ENCODE peak calls at places on chromosomes 7 and 10, in eight cellular contexts. One of them, this sample, is unnamed.

GRCh38 chr7:7829667-7830066 is 111.3 kb upstream of the RPA3 start:
- DNase-seq in fibroblast of lung: no peak
- DNase-seq in stimulated activated CD4-positive, alpha-beta T cell treated with anti-CD3 and anti-CD28 coated beads, Interleukin-1b, Interleukin-23, amount 100 ng/mL, for 48 hours: no peak
- DNase-seq in nucleus accumbens: no peak
- DNase-seq in SHP77 treated with DMSO at 0.1 percent for 48 hours: no peak
- DNase-seq in GM12891: no peak
- DNase-seq in neuronal stem cell: no peak
- DNase-seq in MCF 10A: peak; percentile 24
- DNase-seq in this sample: no peak

GRCh38 chr7:106870983-106871410 is 5.9 kb downstream of the PIK3CG start:
- DNase-seq in fibroblast of lung: peak; percentile 5
- DNase-seq in stimulated activated CD4-positive, alpha-beta T cell treated with anti-CD3 and anti-CD28 coated beads, Interleukin-1b, Interleukin-23, amount 100 ng/mL, for 48 hours: no peak
- DNase-seq in nucleus accumbens: no peak
- DNase-seq in SHP77 treated with DMSO at 0.1 percent for 48 hours: no peak
- DNase-seq in GM12891: peak; percentile 34
- DNase-seq in neuronal stem cell: no peak
- DNase-seq in MCF 10A: no peak
- DNase-seq in this sample: no peak

GRCh38 chr7:66110861-66111260 is 3.8 kb upstream of the CRCP start:
- DNase-seq in fibroblast of lung: peak; percentile 76
- DNase-seq in stimulated activated CD4-positive, alpha-beta T cell treated with anti-CD3 and anti-CD28 coated beads, Interleukin-1b, Interleukin-23, amount 100 ng/mL, for 48 hours: no peak
- DNase-seq in nucleus accumbens: no peak
- DNase-seq in SHP77 treated with DMSO at 0.1 percent for 48 hours: no peak
- DNase-seq in GM12891: no peak
- DNase-seq in neuronal stem cell: no peak
- DNase-seq in MCF 10A: peak; percentile 89
- DNase-seq in this sample: no peak

GRCh38 chr7:90409667-90410066 is 6.4 kb downstream of the CLDN12 start:
- DNase-seq in fibroblast of lung: peak; percentile 15
- DNase-seq in stimulated activated CD4-positive, alpha-beta T cell treated with anti-CD3 and anti-CD28 coated beads, Interleukin-1b, Interleukin-23, amount 100 ng/mL, for 48 hours: no peak
- DNase-seq in nucleus accumbens: no peak
- DNase-seq in SHP77 treated with DMSO at 0.1 percent for 48 hours: no peak
- DNase-seq in GM12891: no peak
- DNase-seq in neuronal stem cell: no peak
- DNase-seq in MCF 10A: no peak
- DNase-seq in this sample: no peak

GRCh38 chr10:59872892-59873463 is 33.4 kb downstream of the CCDC6 start:
- DNase-seq in fibroblast of lung: peak; percentile 98
- DNase-seq in stimulated activated CD4-positive, alpha-beta T cell treated with anti-CD3 and anti-CD28 coated beads, Interleukin-1b, Interleukin-23, amount 100 ng/mL, for 48 hours: no peak
- DNase-seq in nucleus accumbens: no peak
- DNase-seq in SHP77 treated with DMSO at 0.1 percent for 48 hours: no peak
- DNase-seq in GM12891: no peak
- DNase-seq in neuronal stem cell: no peak
- DNase-seq in MCF 10A: peak; percentile 51
- DNase-seq in this sample: peak; percentile 64

GRCh38 chr7:95430864-95431263 is 4.0 kb downstream of the PON2 start:
- DNase-seq in fibroblast of lung: no peak
- DNase-seq in stimulated activated CD4-positive, alpha-beta T cell treated with anti-CD3 and anti-CD28 coated beads, Interleukin-1b, Interleukin-23, amount 100 ng/mL, for 48 hours: no peak
- DNase-seq in nucleus accumbens: no peak
- DNase-seq in SHP77 treated with DMSO at 0.1 percent for 48 hours: no peak
- DNase-seq in GM12891: no peak
- DNase-seq in neuronal stem cell: no peak
- DNase-seq in MCF 10A: peak; percentile 95
- DNase-seq in this sample: no peak

GRCh38 chr7:151798851-151799428 is 78.0 kb downstream of the PRKAG2 start:
- DNase-seq in fibroblast of lung: no peak
- DNase-seq in stimulated activated CD4-positive, alpha-beta T cell treated with anti-CD3 and anti-CD28 coated beads, Interleukin-1b, Interleukin-23, amount 100 ng/mL, for 48 hours: no peak
- DNase-seq in nucleus accumbens: no peak
- DNase-seq in SHP77 treated with DMSO at 0.1 percent for 48 hours: no peak
- DNase-seq in GM12891: no peak
- DNase-seq in neuronal stem cell: no peak
- DNase-seq in MCF 10A: peak; percentile 27
- DNase-seq in this sample: no peak

GRCh38 chr10:127158663-127159062 is 37.7 kb downstream of the INSYN2A start:
- DNase-seq in fibroblast of lung: no peak
- DNase-seq in stimulated activated CD4-positive, alpha-beta T cell treated with anti-CD3 and anti-CD28 coated beads, Interleukin-1b, Interleukin-23, amount 100 ng/mL, for 48 hours: no peak
- DNase-seq in nucleus accumbens: no peak
- DNase-seq in SHP77 treated with DMSO at 0.1 percent for 48 hours: no peak
- DNase-seq in GM12891: no peak
- DNase-seq in neuronal stem cell: no peak
- DNase-seq in MCF 10A: no peak
- DNase-seq in this sample: no peak

GRCh38 chr10:129364949-129365348 is 102.1 kb upstream of the MGMT start:
- DNase-seq in fibroblast of lung: no peak
- DNase-seq in stimulated activated CD4-positive, alpha-beta T cell treated with anti-CD3 and anti-CD28 coated beads, Interleukin-1b, Interleukin-23, amount 100 ng/mL, for 48 hours: no peak
- DNase-seq in nucleus accumbens: no peak
- DNase-seq in SHP77 treated with DMSO at 0.1 percent for 48 hours: no peak
- DNase-seq in GM12891: no peak
- DNase-seq in neuronal stem cell: no peak
- DNase-seq in MCF 10A: no peak
- DNase-seq in this sample: no peak

GRCh38 chr7:45387837-45388236 is 186.3 kb upstream of the ADCY1 start:
- DNase-seq in fibroblast of lung: no peak
- DNase-seq in stimulated activated CD4-positive, alpha-beta T cell treated with anti-CD3 and anti-CD28 coated beads, Interleukin-1b, Interleukin-23, amount 100 ng/mL, for 48 hours: no peak
- DNase-seq in nucleus accumbens: no peak
- DNase-seq in SHP77 treated with DMSO at 0.1 percent for 48 hours: no peak
- DNase-seq in GM12891: no peak
- DNase-seq in neuronal stem cell: no peak
- DNase-seq in MCF 10A: no peak
- DNase-seq in this sample: no peak

GRCh38 chr7:132760873-132761272 is 184.6 kb upstream of the PLXNA4 start:
- DNase-seq in fibroblast of lung: no peak
- DNase-seq in stimulated activated CD4-positive, alpha-beta T cell treated with anti-CD3 and anti-CD28 coated beads, Interleukin-1b, Interleukin-23, amount 100 ng/mL, for 48 hours: no peak
- DNase-seq in nucleus accumbens: no peak
- DNase-seq in SHP77 treated with DMSO at 0.1 percent for 48 hours: no peak
- DNase-seq in GM12891: no peak
- DNase-seq in neuronal stem cell: no peak
- DNase-seq in MCF 10A: no peak
- DNase-seq in this sample: no peak

GRCh38 chr7:34900891-34901493 is 136.3 kb downstream of the DPY19L1 start:
- DNase-seq in fibroblast of lung: no peak
- DNase-seq in stimulated activated CD4-positive, alpha-beta T cell treated with anti-CD3 and anti-CD28 coated beads, Interleukin-1b, Interleukin-23, amount 100 ng/mL, for 48 hours: no peak
- DNase-seq in nucleus accumbens: no peak
- DNase-seq in SHP77 treated with DMSO at 0.1 percent for 48 hours: no peak
- DNase-seq in GM12891: peak; percentile 14
- DNase-seq in neuronal stem cell: no peak
- DNase-seq in MCF 10A: peak; percentile 20
- DNase-seq in this sample: no peak

GRCh38 chr10:127980898-127981297 is 74.0 kb downstream of the PTPRE start:
- DNase-seq in fibroblast of lung: no peak
- DNase-seq in stimulated activated CD4-positive, alpha-beta T cell treated with anti-CD3 and anti-CD28 coated beads, Interleukin-1b, Interleukin-23, amount 100 ng/mL, for 48 hours: no peak
- DNase-seq in nucleus accumbens: no peak
- DNase-seq in SHP77 treated with DMSO at 0.1 percent for 48 hours: no peak
- DNase-seq in GM12891: no peak
- DNase-seq in neuronal stem cell: no peak
- DNase-seq in MCF 10A: no peak
- DNase-seq in this sample: no peak

GRCh38 chr7:99642099-99642498 is 25.4 kb downstream of the ZSCAN25 start:
- DNase-seq in fibroblast of lung: no peak
- DNase-seq in stimulated activated CD4-positive, alpha-beta T cell treated with anti-CD3 and anti-CD28 coated beads, Interleukin-1b, Interleukin-23, amount 100 ng/mL, for 48 hours: no peak
- DNase-seq in nucleus accumbens: no peak
- DNase-seq in SHP77 treated with DMSO at 0.1 percent for 48 hours: no peak
- DNase-seq in GM12891: no peak
- DNase-seq in neuronal stem cell: no peak
- DNase-seq in MCF 10A: no peak
- DNase-seq in this sample: no peak

GRCh38 chr7:156148995-156149394 is 336.7 kb upstream of the SHH start:
- DNase-seq in fibroblast of lung: no peak
- DNase-seq in stimulated activated CD4-positive, alpha-beta T cell treated with anti-CD3 and anti-CD28 coated beads, Interleukin-1b, Interleukin-23, amount 100 ng/mL, for 48 hours: no peak
- DNase-seq in nucleus accumbens: no peak
- DNase-seq in SHP77 treated with DMSO at 0.1 percent for 48 hours: no peak
- DNase-seq in GM12891: no peak
- DNase-seq in neuronal stem cell: no peak
- DNase-seq in MCF 10A: no peak
- DNase-seq in this sample: no peak

GRCh38 chr7:141460781-141461715 is 90.2 kb upstream of the AGK start:
- DNase-seq in fibroblast of lung: peak; percentile 2
- DNase-seq in stimulated activated CD4-positive, alpha-beta T cell treated with anti-CD3 and anti-CD28 coated beads, Interleukin-1b, Interleukin-23, amount 100 ng/mL, for 48 hours: no peak
- DNase-seq in nucleus accumbens: peak; percentile 49
- DNase-seq in SHP77 treated with DMSO at 0.1 percent for 48 hours: no peak
- DNase-seq in GM12891: no peak
- DNase-seq in neuronal stem cell: no peak
- DNase-seq in MCF 10A: peak; percentile 41
- DNase-seq in this sample: no peak

GRCh38 chr7:44490351-44491200 is at the start of gene NUDCD3:
- DNase-seq in fibroblast of lung: peak; percentile 88
- DNase-seq in stimulated activated CD4-positive, alpha-beta T cell treated with anti-CD3 and anti-CD28 coated beads, Interleukin-1b, Interleukin-23, amount 100 ng/mL, for 48 hours: peak; percentile 81
- DNase-seq in nucleus accumbens: peak; percentile 90
- DNase-seq in SHP77 treated with DMSO at 0.1 percent for 48 hours: peak; percentile 93
- DNase-seq in GM12891: peak; percentile 84
- DNase-seq in neuronal stem cell: peak; percentile 70
- DNase-seq in MCF 10A: peak; percentile 84
- DNase-seq in this sample: peak; percentile 54

GRCh38 chr7:106915873-106916272 is 50.8 kb downstream of the PIK3CG start:
- DNase-seq in fibroblast of lung: no peak
- DNase-seq in stimulated activated CD4-positive, alpha-beta T cell treated with anti-CD3 and anti-CD28 coated beads, Interleukin-1b, Interleukin-23, amount 100 ng/mL, for 48 hours: peak; percentile 10
- DNase-seq in nucleus accumbens: no peak
- DNase-seq in SHP77 treated with DMSO at 0.1 percent for 48 hours: no peak
- DNase-seq in GM12891: peak; percentile 25
- DNase-seq in neuronal stem cell: no peak
- DNase-seq in MCF 10A: no peak
- DNase-seq in this sample: no peak

GRCh38 chr7:67771840-67772605 is 775.4 kb downstream of the TYW1 start:
- DNase-seq in fibroblast of lung: no peak
- DNase-seq in stimulated activated CD4-positive, alpha-beta T cell treated with anti-CD3 and anti-CD28 coated beads, Interleukin-1b, Interleukin-23, amount 100 ng/mL, for 48 hours: no peak
- DNase-seq in nucleus accumbens: peak; percentile 10
- DNase-seq in SHP77 treated with DMSO at 0.1 percent for 48 hours: no peak
- DNase-seq in GM12891: no peak
- DNase-seq in neuronal stem cell: no peak
- DNase-seq in MCF 10A: no peak
- DNase-seq in this sample: no peak

GRCh38 chr7:98372993-98373392 is 27.9 kb downstream of the BAIAP2L1 start:
- DNase-seq in fibroblast of lung: peak; percentile 60
- DNase-seq in stimulated activated CD4-positive, alpha-beta T cell treated with anti-CD3 and anti-CD28 coated beads, Interleukin-1b, Interleukin-23, amount 100 ng/mL, for 48 hours: no peak
- DNase-seq in nucleus accumbens: no peak
- DNase-seq in SHP77 treated with DMSO at 0.1 percent for 48 hours: no peak
- DNase-seq in GM12891: no peak
- DNase-seq in neuronal stem cell: no peak
- DNase-seq in MCF 10A: peak; percentile 84
- DNase-seq in this sample: peak; percentile 31

GRCh38 chr10:129888784-129889616 is 75.1 kb downstream of the EBF3 start:
- DNase-seq in fibroblast of lung: peak; percentile 8
- DNase-seq in stimulated activated CD4-positive, alpha-beta T cell treated with anti-CD3 and anti-CD28 coated beads, Interleukin-1b, Interleukin-23, amount 100 ng/mL, for 48 hours: peak; percentile 25
- DNase-seq in nucleus accumbens: no peak
- DNase-seq in SHP77 treated with DMSO at 0.1 percent for 48 hours: no peak
- DNase-seq in GM12891: peak; percentile 72
- DNase-seq in neuronal stem cell: peak; percentile 46
- DNase-seq in MCF 10A: peak; percentile 27
- DNase-seq in this sample: no peak

GRCh38 chr7:35691827-35692307 is 3.1 kb downstream of the HERPUD2 start:
- DNase-seq in fibroblast of lung: peak; percentile 18
- DNase-seq in stimulated activated CD4-positive, alpha-beta T cell treated with anti-CD3 and anti-CD28 coated beads, Interleukin-1b, Interleukin-23, amount 100 ng/mL, for 48 hours: peak; percentile 31
- DNase-seq in nucleus accumbens: no peak
- DNase-seq in SHP77 treated with DMSO at 0.1 percent for 48 hours: no peak
- DNase-seq in GM12891: no peak
- DNase-seq in neuronal stem cell: no peak
- DNase-seq in MCF 10A: no peak
- DNase-seq in this sample: no peak

GRCh38 chr7:95811846-95812445 is 39.6 kb downstream of the DYNC1I1 start:
- DNase-seq in fibroblast of lung: peak; percentile 67
- DNase-seq in stimulated activated CD4-positive, alpha-beta T cell treated with anti-CD3 and anti-CD28 coated beads, Interleukin-1b, Interleukin-23, amount 100 ng/mL, for 48 hours: no peak
- DNase-seq in nucleus accumbens: no peak
- DNase-seq in SHP77 treated with DMSO at 0.1 percent for 48 hours: no peak
- DNase-seq in GM12891: no peak
- DNase-seq in neuronal stem cell: no peak
- DNase-seq in MCF 10A: no peak
- DNase-seq in this sample: no peak

GRCh38 chr10:97412891-97413304 is 11.8 kb upstream of the RRP12 start:
- DNase-seq in fibroblast of lung: no peak
- DNase-seq in stimulated activated CD4-positive, alpha-beta T cell treated with anti-CD3 and anti-CD28 coated beads, Interleukin-1b, Interleukin-23, amount 100 ng/mL, for 48 hours: peak; percentile 84
- DNase-seq in nucleus accumbens: no peak
- DNase-seq in SHP77 treated with DMSO at 0.1 percent for 48 hours: no peak
- DNase-seq in GM12891: no peak
- DNase-seq in neuronal stem cell: no peak
- DNase-seq in MCF 10A: peak; percentile 84
- DNase-seq in this sample: no peak

GRCh38 chr10:63252095-63252762 is 119.1 kb downstream of the NRBF2 start:
- DNase-seq in fibroblast of lung: no peak
- DNase-seq in stimulated activated CD4-positive, alpha-beta T cell treated with anti-CD3 and anti-CD28 coated beads, Interleukin-1b, Interleukin-23, amount 100 ng/mL, for 48 hours: no peak
- DNase-seq in nucleus accumbens: no peak
- DNase-seq in SHP77 treated with DMSO at 0.1 percent for 48 hours: no peak
- DNase-seq in GM12891: no peak
- DNase-seq in neuronal stem cell: no peak
- DNase-seq in MCF 10A: no peak
- DNase-seq in this sample: no peak

GRCh38 chr10:122498521-122498920 is 37.2 kb downstream of the HTRA1 start:
- DNase-seq in fibroblast of lung: peak; percentile 46
- DNase-seq in stimulated activated CD4-positive, alpha-beta T cell treated with anti-CD3 and anti-CD28 coated beads, Interleukin-1b, Interleukin-23, amount 100 ng/mL, for 48 hours: no peak
- DNase-seq in nucleus accumbens: no peak
- DNase-seq in SHP77 treated with DMSO at 0.1 percent for 48 hours: no peak
- DNase-seq in GM12891: no peak
- DNase-seq in neuronal stem cell: no peak
- DNase-seq in MCF 10A: no peak
- DNase-seq in this sample: no peak

GRCh38 chr7:9226500-9226899 is 793.1 kb downstream of the NXPH1 start:
- DNase-seq in fibroblast of lung: no peak
- DNase-seq in stimulated activated CD4-positive, alpha-beta T cell treated with anti-CD3 and anti-CD28 coated beads, Interleukin-1b, Interleukin-23, amount 100 ng/mL, for 48 hours: no peak
- DNase-seq in nucleus accumbens: no peak
- DNase-seq in SHP77 treated with DMSO at 0.1 percent for 48 hours: no peak
- DNase-seq in GM12891: no peak
- DNase-seq in neuronal stem cell: no peak
- DNase-seq in MCF 10A: no peak
- DNase-seq in this sample: no peak

GRCh38 chr10:5584895-5585516 is 60.2 kb downstream of the CALML3 start:
- DNase-seq in fibroblast of lung: no peak
- DNase-seq in stimulated activated CD4-positive, alpha-beta T cell treated with anti-CD3 and anti-CD28 coated beads, Interleukin-1b, Interleukin-23, amount 100 ng/mL, for 48 hours: no peak
- DNase-seq in nucleus accumbens: no peak
- DNase-seq in SHP77 treated with DMSO at 0.1 percent for 48 hours: no peak
- DNase-seq in GM12891: no peak
- DNase-seq in neuronal stem cell: no peak
- DNase-seq in MCF 10A: peak; percentile 99
- DNase-seq in this sample: no peak

GRCh38 chr7:127803626-127804025 is 151.6 kb downstream of the SND1 start:
- DNase-seq in fibroblast of lung: no peak
- DNase-seq in stimulated activated CD4-positive, alpha-beta T cell treated with anti-CD3 and anti-CD28 coated beads, Interleukin-1b, Interleukin-23, amount 100 ng/mL, for 48 hours: no peak
- DNase-seq in nucleus accumbens: no peak
- DNase-seq in SHP77 treated with DMSO at 0.1 percent for 48 hours: no peak
- DNase-seq in GM12891: no peak
- DNase-seq in neuronal stem cell: no peak
- DNase-seq in MCF 10A: peak; percentile 59
- DNase-seq in this sample: no peak

GRCh38 chr10:125672884-125673283 is 10.1 kb downstream of the TEX36 start:
- DNase-seq in fibroblast of lung: no peak
- DNase-seq in stimulated activated CD4-positive, alpha-beta T cell treated with anti-CD3 and anti-CD28 coated beads, Interleukin-1b, Interleukin-23, amount 100 ng/mL, for 48 hours: no peak
- DNase-seq in nucleus accumbens: no peak
- DNase-seq in SHP77 treated with DMSO at 0.1 percent for 48 hours: no peak
- DNase-seq in GM12891: no peak
- DNase-seq in neuronal stem cell: no peak
- DNase-seq in MCF 10A: no peak
- DNase-seq in this sample: no peak

GRCh38 chr7:5005066-5005465 is 40.6 kb upstream of the RBAK start:
- DNase-seq in fibroblast of lung: no peak
- DNase-seq in stimulated activated CD4-positive, alpha-beta T cell treated with anti-CD3 and anti-CD28 coated beads, Interleukin-1b, Interleukin-23, amount 100 ng/mL, for 48 hours: no peak
- DNase-seq in nucleus accumbens: no peak
- DNase-seq in SHP77 treated with DMSO at 0.1 percent for 48 hours: no peak
- DNase-seq in GM12891: no peak
- DNase-seq in neuronal stem cell: no peak
- DNase-seq in MCF 10A: peak; percentile 42
- DNase-seq in this sample: no peak

GRCh38 chr10:103449208-103450144 is 2.7 kb downstream of the CALHM2 start:
- DNase-seq in fibroblast of lung: no peak
- DNase-seq in stimulated activated CD4-positive, alpha-beta T cell treated with anti-CD3 and anti-CD28 coated beads, Interleukin-1b, Interleukin-23, amount 100 ng/mL, for 48 hours: no peak
- DNase-seq in nucleus accumbens: no peak
- DNase-seq in SHP77 treated with DMSO at 0.1 percent for 48 hours: no peak
- DNase-seq in GM12891: no peak
- DNase-seq in neuronal stem cell: no peak
- DNase-seq in MCF 10A: no peak
- DNase-seq in this sample: no peak

GRCh38 chr10:123567984-123568745 is 98.0 kb upstream of the GPR26 start:
- DNase-seq in fibroblast of lung: no peak
- DNase-seq in stimulated activated CD4-positive, alpha-beta T cell treated with anti-CD3 and anti-CD28 coated beads, Interleukin-1b, Interleukin-23, amount 100 ng/mL, for 48 hours: no peak
- DNase-seq in nucleus accumbens: no peak
- DNase-seq in SHP77 treated with DMSO at 0.1 percent for 48 hours: no peak
- DNase-seq in GM12891: no peak
- DNase-seq in neuronal stem cell: no peak
- DNase-seq in MCF 10A: no peak
- DNase-seq in this sample: no peak

GRCh38 chr10:43409385-43410109 is 561 bp upstream of the HNRNPF start:
- DNase-seq in fibroblast of lung: no peak
- DNase-seq in stimulated activated CD4-positive, alpha-beta T cell treated with anti-CD3 and anti-CD28 coated beads, Interleukin-1b, Interleukin-23, amount 100 ng/mL, for 48 hours: peak; percentile 78
- DNase-seq in nucleus accumbens: no peak
- DNase-seq in SHP77 treated with DMSO at 0.1 percent for 48 hours: peak; percentile 36
- DNase-seq in GM12891: no peak
- DNase-seq in neuronal stem cell: no peak
- DNase-seq in MCF 10A: no peak
- DNase-seq in this sample: no peak